ENCODE peak calls at places on chromosome 1, in ten cellular contexts. One of them, this sample, is unnamed.

GRCh38 chr1:170414989-170415733 is 116.8 kb upstream of the GORAB start:
- DNase-seq in left lung: no peak
- DNase-seq in spleen: no peak
- DNase-seq in NCI-H1105 treated with DMSO at 0.1 percent for 48 hours: no peak
- DNase-seq in activated naive CD4-positive, alpha-beta T cell: no peak
- DNase-seq in activated naive CD8-positive, alpha-beta T cell treated with anti-CD3 and anti-CD28 coated beads, Interleukin-2, amount 50 U/mL, for 24 hours: no peak
- DNase-seq in Peyer's patch: no peak
- DNase-seq in effector memory CD4-positive, alpha-beta T cell: no peak
- DNase-seq in NT2/D1: no peak
- DNase-seq in lower leg skin: no peak
- DNase-seq in this sample: no peak

GRCh38 chr1:8395433-8395866 is 77.5 kb downstream of the SLC45A1 start:
- DNase-seq in effector memory CD4-positive, alpha-beta T cell: peak; percentile 6
- DNase-seq in spleen: no peak
- DNase-seq in lower leg skin: no peak
- DNase-seq in NT2/D1: no peak
- DNase-seq in left lung: no peak
- DNase-seq in activated naive CD8-positive, alpha-beta T cell treated with anti-CD3 and anti-CD28 coated beads, Interleukin-2, amount 50 U/mL, for 24 hours: peak; percentile 21
- DNase-seq in Peyer's patch: peak; percentile 60
- DNase-seq in NCI-H1105 treated with DMSO at 0.1 percent for 48 hours: no peak
- DNase-seq in activated naive CD4-positive, alpha-beta T cell: no peak
- DNase-seq in this sample: no peak

GRCh38 chr1:179803916-179804315 is 60.8 kb downstream of the FAM163A start:
- DNase-seq in Peyer's patch: no peak
- DNase-seq in activated naive CD8-positive, alpha-beta T cell treated with anti-CD3 and anti-CD28 coated beads, Interleukin-2, amount 50 U/mL, for 24 hours: no peak
- DNase-seq in activated naive CD4-positive, alpha-beta T cell: no peak
- DNase-seq in left lung: no peak
- DNase-seq in lower leg skin: no peak
- DNase-seq in NT2/D1: no peak
- DNase-seq in spleen: no peak
- DNase-seq in NCI-H1105 treated with DMSO at 0.1 percent for 48 hours: no peak
- DNase-seq in effector memory CD4-positive, alpha-beta T cell: no peak
- DNase-seq in this sample: no peak

GRCh38 chr1:156152628-156153027 is 757 bp upstream of the SEMA4A start:
- DNase-seq in Peyer's patch: no peak
- DNase-seq in activated naive CD4-positive, alpha-beta T cell: no peak
- DNase-seq in NT2/D1: no peak
- DNase-seq in effector memory CD4-positive, alpha-beta T cell: no peak
- DNase-seq in spleen: no peak
- DNase-seq in left lung: no peak
- DNase-seq in NCI-H1105 treated with DMSO at 0.1 percent for 48 hours: no peak
- DNase-seq in lower leg skin: no peak
- DNase-seq in activated naive CD8-positive, alpha-beta T cell treated with anti-CD3 and anti-CD28 coated beads, Interleukin-2, amount 50 U/mL, for 24 hours: peak; percentile 46
- DNase-seq in this sample: no peak

GRCh38 chr1:64664287-64664686 is 80.6 kb upstream of the RAVER2 start:
- DNase-seq in Peyer's patch: no peak
- DNase-seq in lower leg skin: no peak
- DNase-seq in activated naive CD8-positive, alpha-beta T cell treated with anti-CD3 and anti-CD28 coated beads, Interleukin-2, amount 50 U/mL, for 24 hours: no peak
- DNase-seq in NCI-H1105 treated with DMSO at 0.1 percent for 48 hours: peak; percentile 27
- DNase-seq in spleen: no peak
- DNase-seq in activated naive CD4-positive, alpha-beta T cell: no peak
- DNase-seq in left lung: no peak
- DNase-seq in NT2/D1: no peak
- DNase-seq in effector memory CD4-positive, alpha-beta T cell: no peak
- DNase-seq in this sample: no peak

GRCh38 chr1:21072721-21073120 is 104.0 kb downstream of the EIF4G3 start:
- DNase-seq in activated naive CD8-positive, alpha-beta T cell treated with anti-CD3 and anti-CD28 coated beads, Interleukin-2, amount 50 U/mL, for 24 hours: no peak
- DNase-seq in NCI-H1105 treated with DMSO at 0.1 percent for 48 hours: no peak
- DNase-seq in spleen: no peak
- DNase-seq in lower leg skin: no peak
- DNase-seq in left lung: no peak
- DNase-seq in NT2/D1: no peak
- DNase-seq in Peyer's patch: no peak
- DNase-seq in activated naive CD4-positive, alpha-beta T cell: no peak
- DNase-seq in effector memory CD4-positive, alpha-beta T cell: no peak
- DNase-seq in this sample: no peak

GRCh38 chr1:24341260-24341659 is 22.1 kb downstream of the GRHL3 start:
- DNase-seq in lower leg skin: no peak
- DNase-seq in effector memory CD4-positive, alpha-beta T cell: no peak
- DNase-seq in NT2/D1: no peak
- DNase-seq in spleen: no peak
- DNase-seq in left lung: no peak
- DNase-seq in Peyer's patch: no peak
- DNase-seq in activated naive CD4-positive, alpha-beta T cell: no peak
- DNase-seq in NCI-H1105 treated with DMSO at 0.1 percent for 48 hours: peak; percentile 14
- DNase-seq in activated naive CD8-positive, alpha-beta T cell treated with anti-CD3 and anti-CD28 coated beads, Interleukin-2, amount 50 U/mL, for 24 hours: no peak
- DNase-seq in this sample: no peak

GRCh38 chr1:85015826-85016225 is 18.9 kb upstream of the MCOLN2 start:
- DNase-seq in NT2/D1: no peak
- DNase-seq in effector memory CD4-positive, alpha-beta T cell: no peak
- DNase-seq in Peyer's patch: no peak
- DNase-seq in activated naive CD4-positive, alpha-beta T cell: no peak
- DNase-seq in spleen: no peak
- DNase-seq in NCI-H1105 treated with DMSO at 0.1 percent for 48 hours: no peak
- DNase-seq in lower leg skin: no peak
- DNase-seq in activated naive CD8-positive, alpha-beta T cell treated with anti-CD3 and anti-CD28 coated beads, Interleukin-2, amount 50 U/mL, for 24 hours: no peak
- DNase-seq in left lung: no peak
- DNase-seq in this sample: no peak

GRCh38 chr1:231693361-231694080 is 66.9 kb downstream of the DISC1 start:
- DNase-seq in activated naive CD8-positive, alpha-beta T cell treated with anti-CD3 and anti-CD28 coated beads, Interleukin-2, amount 50 U/mL, for 24 hours: no peak
- DNase-seq in NCI-H1105 treated with DMSO at 0.1 percent for 48 hours: no peak
- DNase-seq in Peyer's patch: no peak
- DNase-seq in lower leg skin: no peak
- DNase-seq in NT2/D1: no peak
- DNase-seq in effector memory CD4-positive, alpha-beta T cell: no peak
- DNase-seq in activated naive CD4-positive, alpha-beta T cell: no peak
- DNase-seq in spleen: no peak
- DNase-seq in left lung: peak; percentile 58
- DNase-seq in this sample: no peak

GRCh38 chr1:77534456-77534855 is 148.0 kb downstream of the ZZZ3 start:
- DNase-seq in left lung: no peak
- DNase-seq in NT2/D1: no peak
- DNase-seq in Peyer's patch: no peak
- DNase-seq in NCI-H1105 treated with DMSO at 0.1 percent for 48 hours: no peak
- DNase-seq in effector memory CD4-positive, alpha-beta T cell: no peak
- DNase-seq in lower leg skin: no peak
- DNase-seq in activated naive CD8-positive, alpha-beta T cell treated with anti-CD3 and anti-CD28 coated beads, Interleukin-2, amount 50 U/mL, for 24 hours: no peak
- DNase-seq in spleen: no peak
- DNase-seq in activated naive CD4-positive, alpha-beta T cell: no peak
- DNase-seq in this sample: no peak

GRCh38 chr1:30761312-30762151 is 4.0 kb upstream of the LAPTM5 start:
- DNase-seq in NT2/D1: no peak
- DNase-seq in NCI-H1105 treated with DMSO at 0.1 percent for 48 hours: no peak
- DNase-seq in Peyer's patch: no peak
- DNase-seq in left lung: no peak
- DNase-seq in activated naive CD4-positive, alpha-beta T cell: no peak
- DNase-seq in spleen: no peak
- DNase-seq in effector memory CD4-positive, alpha-beta T cell: no peak
- DNase-seq in lower leg skin: no peak
- DNase-seq in activated naive CD8-positive, alpha-beta T cell treated with anti-CD3 and anti-CD28 coated beads, Interleukin-2, amount 50 U/mL, for 24 hours: no peak
- DNase-seq in this sample: no peak

GRCh38 chr1:4963251-4963650 is 308.8 kb downstream of the AJAP1 start:
- DNase-seq in spleen: no peak
- DNase-seq in effector memory CD4-positive, alpha-beta T cell: no peak
- DNase-seq in NCI-H1105 treated with DMSO at 0.1 percent for 48 hours: no peak
- DNase-seq in activated naive CD8-positive, alpha-beta T cell treated with anti-CD3 and anti-CD28 coated beads, Interleukin-2, amount 50 U/mL, for 24 hours: no peak
- DNase-seq in activated naive CD4-positive, alpha-beta T cell: no peak
- DNase-seq in NT2/D1: no peak
- DNase-seq in lower leg skin: peak; percentile 53
- DNase-seq in Peyer's patch: no peak
- DNase-seq in left lung: no peak
- DNase-seq in this sample: no peak

GRCh38 chr1:178417858-178418257 is 78.9 kb downstream of the CLEC20A start:
- DNase-seq in Peyer's patch: no peak
- DNase-seq in effector memory CD4-positive, alpha-beta T cell: no peak
- DNase-seq in NCI-H1105 treated with DMSO at 0.1 percent for 48 hours: no peak
- DNase-seq in activated naive CD8-positive, alpha-beta T cell treated with anti-CD3 and anti-CD28 coated beads, Interleukin-2, amount 50 U/mL, for 24 hours: no peak
- DNase-seq in NT2/D1: no peak
- DNase-seq in left lung: no peak
- DNase-seq in spleen: no peak
- DNase-seq in lower leg skin: no peak
- DNase-seq in activated naive CD4-positive, alpha-beta T cell: no peak
- DNase-seq in this sample: no peak

GRCh38 chr1:56686171-56686570 is 41.1 kb downstream of the PRKAA2 start:
- DNase-seq in lower leg skin: no peak
- DNase-seq in Peyer's patch: no peak
- DNase-seq in activated naive CD4-positive, alpha-beta T cell: no peak
- DNase-seq in NT2/D1: no peak
- DNase-seq in spleen: no peak
- DNase-seq in left lung: no peak
- DNase-seq in effector memory CD4-positive, alpha-beta T cell: no peak
- DNase-seq in NCI-H1105 treated with DMSO at 0.1 percent for 48 hours: no peak
- DNase-seq in activated naive CD8-positive, alpha-beta T cell treated with anti-CD3 and anti-CD28 coated beads, Interleukin-2, amount 50 U/mL, for 24 hours: no peak
- DNase-seq in this sample: no peak

GRCh38 chr1:159121526-159121925 is 45.0 kb upstream of the AIM2 start:
- DNase-seq in activated naive CD8-positive, alpha-beta T cell treated with anti-CD3 and anti-CD28 coated beads, Interleukin-2, amount 50 U/mL, for 24 hours: no peak
- DNase-seq in NCI-H1105 treated with DMSO at 0.1 percent for 48 hours: peak; percentile 94
- DNase-seq in effector memory CD4-positive, alpha-beta T cell: no peak
- DNase-seq in activated naive CD4-positive, alpha-beta T cell: no peak
- DNase-seq in left lung: no peak
- DNase-seq in NT2/D1: no peak
- DNase-seq in spleen: no peak
- DNase-seq in lower leg skin: no peak
- DNase-seq in Peyer's patch: no peak
- DNase-seq in this sample: no peak

GRCh38 chr1:54361342-54361741 is 44.9 kb downstream of the SSBP3 start:
- DNase-seq in lower leg skin: no peak
- DNase-seq in activated naive CD8-positive, alpha-beta T cell treated with anti-CD3 and anti-CD28 coated beads, Interleukin-2, amount 50 U/mL, for 24 hours: no peak
- DNase-seq in NCI-H1105 treated with DMSO at 0.1 percent for 48 hours: no peak
- DNase-seq in Peyer's patch: no peak
- DNase-seq in effector memory CD4-positive, alpha-beta T cell: no peak
- DNase-seq in left lung: no peak
- DNase-seq in NT2/D1: no peak
- DNase-seq in activated naive CD4-positive, alpha-beta T cell: no peak
- DNase-seq in spleen: no peak
- DNase-seq in this sample: no peak

GRCh38 chr1:167474191-167474641 is 44.1 kb downstream of the CD247 start:
- DNase-seq in spleen: no peak
- DNase-seq in activated naive CD8-positive, alpha-beta T cell treated with anti-CD3 and anti-CD28 coated beads, Interleukin-2, amount 50 U/mL, for 24 hours: peak; percentile 46
- DNase-seq in NT2/D1: no peak
- DNase-seq in Peyer's patch: no peak
- DNase-seq in effector memory CD4-positive, alpha-beta T cell: peak; percentile 34
- DNase-seq in activated naive CD4-positive, alpha-beta T cell: no peak
- DNase-seq in NCI-H1105 treated with DMSO at 0.1 percent for 48 hours: no peak
- DNase-seq in left lung: no peak
- DNase-seq in lower leg skin: no peak
- DNase-seq in this sample: no peak

GRCh38 chr1:28812669-28813468 is 899 bp downstream of the OPRD1 start:
- DNase-seq in effector memory CD4-positive, alpha-beta T cell: no peak
- DNase-seq in NCI-H1105 treated with DMSO at 0.1 percent for 48 hours: peak; percentile 58
- DNase-seq in activated naive CD8-positive, alpha-beta T cell treated with anti-CD3 and anti-CD28 coated beads, Interleukin-2, amount 50 U/mL, for 24 hours: no peak
- DNase-seq in spleen: no peak
- DNase-seq in lower leg skin: no peak
- DNase-seq in Peyer's patch: no peak
- DNase-seq in left lung: no peak
- DNase-seq in NT2/D1: no peak
- DNase-seq in activated naive CD4-positive, alpha-beta T cell: no peak
- DNase-seq in this sample: no peak

GRCh38 chr1:53046930-53047329 is 15.1 kb upstream of the PODN start:
- DNase-seq in effector memory CD4-positive, alpha-beta T cell: no peak
- DNase-seq in activated naive CD4-positive, alpha-beta T cell: no peak
- DNase-seq in NT2/D1: no peak
- DNase-seq in lower leg skin: no peak
- DNase-seq in Peyer's patch: no peak
- DNase-seq in NCI-H1105 treated with DMSO at 0.1 percent for 48 hours: no peak
- DNase-seq in spleen: no peak
- DNase-seq in activated naive CD8-positive, alpha-beta T cell treated with anti-CD3 and anti-CD28 coated beads, Interleukin-2, amount 50 U/mL, for 24 hours: no peak
- DNase-seq in left lung: no peak
- DNase-seq in this sample: no peak

GRCh38 chr1:64923294-64923718 is 43.0 kb downstream of the JAK1 start:
- DNase-seq in activated naive CD4-positive, alpha-beta T cell: no peak
- DNase-seq in NT2/D1: no peak
- DNase-seq in spleen: no peak
- DNase-seq in NCI-H1105 treated with DMSO at 0.1 percent for 48 hours: peak; percentile 14
- DNase-seq in Peyer's patch: no peak
- DNase-seq in activated naive CD8-positive, alpha-beta T cell treated with anti-CD3 and anti-CD28 coated beads, Interleukin-2, amount 50 U/mL, for 24 hours: peak; percentile 33
- DNase-seq in left lung: no peak
- DNase-seq in effector memory CD4-positive, alpha-beta T cell: no peak
- DNase-seq in lower leg skin: no peak
- DNase-seq in this sample: no peak

GRCh38 chr1:239682945-239683344 is 296.6 kb downstream of the CHRM3 start:
- DNase-seq in left lung: no peak
- DNase-seq in Peyer's patch: no peak
- DNase-seq in effector memory CD4-positive, alpha-beta T cell: no peak
- DNase-seq in activated naive CD4-positive, alpha-beta T cell: no peak
- DNase-seq in NCI-H1105 treated with DMSO at 0.1 percent for 48 hours: no peak
- DNase-seq in lower leg skin: no peak
- DNase-seq in activated naive CD8-positive, alpha-beta T cell treated with anti-CD3 and anti-CD28 coated beads, Interleukin-2, amount 50 U/mL, for 24 hours: no peak
- DNase-seq in spleen: no peak
- DNase-seq in NT2/D1: no peak
- DNase-seq in this sample: no peak

GRCh38 chr1:18872071-18872611 is 12.7 kb upstream of the TAS1R2 start:
- DNase-seq in lower leg skin: no peak
- DNase-seq in activated naive CD8-positive, alpha-beta T cell treated with anti-CD3 and anti-CD28 coated beads, Interleukin-2, amount 50 U/mL, for 24 hours: no peak
- DNase-seq in left lung: no peak
- DNase-seq in Peyer's patch: no peak
- DNase-seq in activated naive CD4-positive, alpha-beta T cell: no peak
- DNase-seq in NCI-H1105 treated with DMSO at 0.1 percent for 48 hours: no peak
- DNase-seq in spleen: no peak
- DNase-seq in effector memory CD4-positive, alpha-beta T cell: no peak
- DNase-seq in NT2/D1: no peak
- DNase-seq in this sample: no peak

GRCh38 chr1:15277933-15278332 is 30.9 kb downstream of the FHAD1 start:
- DNase-seq in left lung: no peak
- DNase-seq in effector memory CD4-positive, alpha-beta T cell: no peak
- DNase-seq in activated naive CD8-positive, alpha-beta T cell treated with anti-CD3 and anti-CD28 coated beads, Interleukin-2, amount 50 U/mL, for 24 hours: no peak
- DNase-seq in NT2/D1: no peak
- DNase-seq in NCI-H1105 treated with DMSO at 0.1 percent for 48 hours: no peak
- DNase-seq in spleen: no peak
- DNase-seq in lower leg skin: no peak
- DNase-seq in activated naive CD4-positive, alpha-beta T cell: no peak
- DNase-seq in Peyer's patch: no peak
- DNase-seq in this sample: no peak

GRCh38 chr1:37477198-37477931 is 3.0 kb downstream of the ZC3H12A start:
- DNase-seq in NT2/D1: peak; percentile 32
- DNase-seq in activated naive CD8-positive, alpha-beta T cell treated with anti-CD3 and anti-CD28 coated beads, Interleukin-2, amount 50 U/mL, for 24 hours: peak; percentile 85
- DNase-seq in lower leg skin: peak; percentile 90
- DNase-seq in Peyer's patch: peak; percentile 88
- DNase-seq in effector memory CD4-positive, alpha-beta T cell: peak; percentile 90
- DNase-seq in spleen: peak; percentile 92
- DNase-seq in activated naive CD4-positive, alpha-beta T cell: peak; percentile 52
- DNase-seq in left lung: peak; percentile 90
- DNase-seq in NCI-H1105 treated with DMSO at 0.1 percent for 48 hours: no peak
- DNase-seq in this sample: peak; percentile 87

GRCh38 chr1:71677541-71677940 is 596.7 kb upstream of the ZRANB2 start:
- DNase-seq in lower leg skin: no peak
- DNase-seq in effector memory CD4-positive, alpha-beta T cell: no peak
- DNase-seq in activated naive CD8-positive, alpha-beta T cell treated with anti-CD3 and anti-CD28 coated beads, Interleukin-2, amount 50 U/mL, for 24 hours: no peak
- DNase-seq in NCI-H1105 treated with DMSO at 0.1 percent for 48 hours: no peak
- DNase-seq in spleen: no peak
- DNase-seq in left lung: no peak
- DNase-seq in Peyer's patch: no peak
- DNase-seq in NT2/D1: no peak
- DNase-seq in activated naive CD4-positive, alpha-beta T cell: no peak
- DNase-seq in this sample: no peak

GRCh38 chr1:109188776-109189175 is 24.9 kb upstream of the SARS1 start:
- DNase-seq in NCI-H1105 treated with DMSO at 0.1 percent for 48 hours: no peak
- DNase-seq in left lung: no peak
- DNase-seq in Peyer's patch: no peak
- DNase-seq in activated naive CD4-positive, alpha-beta T cell: no peak
- DNase-seq in activated naive CD8-positive, alpha-beta T cell treated with anti-CD3 and anti-CD28 coated beads, Interleukin-2, amount 50 U/mL, for 24 hours: no peak
- DNase-seq in lower leg skin: no peak
- DNase-seq in effector memory CD4-positive, alpha-beta T cell: no peak
- DNase-seq in NT2/D1: no peak
- DNase-seq in spleen: no peak
- DNase-seq in this sample: no peak

GRCh38 chr1:44537538-44537937 is 132.5 kb downstream of the RNF220 start:
- DNase-seq in activated naive CD8-positive, alpha-beta T cell treated with anti-CD3 and anti-CD28 coated beads, Interleukin-2, amount 50 U/mL, for 24 hours: no peak
- DNase-seq in activated naive CD4-positive, alpha-beta T cell: no peak
- DNase-seq in NCI-H1105 treated with DMSO at 0.1 percent for 48 hours: no peak
- DNase-seq in NT2/D1: no peak
- DNase-seq in lower leg skin: no peak
- DNase-seq in spleen: no peak
- DNase-seq in effector memory CD4-positive, alpha-beta T cell: no peak
- DNase-seq in left lung: no peak
- DNase-seq in Peyer's patch: no peak
- DNase-seq in this sample: no peak

GRCh38 chr1:54486864-54487263 is 61.2 kb upstream of the ACOT11 start:
- DNase-seq in lower leg skin: no peak
- DNase-seq in activated naive CD4-positive, alpha-beta T cell: no peak
- DNase-seq in left lung: no peak
- DNase-seq in effector memory CD4-positive, alpha-beta T cell: no peak
- DNase-seq in activated naive CD8-positive, alpha-beta T cell treated with anti-CD3 and anti-CD28 coated beads, Interleukin-2, amount 50 U/mL, for 24 hours: no peak
- DNase-seq in NT2/D1: no peak
- DNase-seq in Peyer's patch: no peak
- DNase-seq in spleen: no peak
- DNase-seq in NCI-H1105 treated with DMSO at 0.1 percent for 48 hours: no peak
- DNase-seq in this sample: peak; percentile 35